ENCODE peak calls at places on chromosome 15, in five cellular contexts. One of them, this sample, is unnamed.

GRCh38 chr15:90054618-90055097 is 47.6 kb downstream of the IDH2 start:
- DNase-seq in endodermal cell: no peak
- DNase-seq in AG04449: no peak
- DNase-seq in A549: no peak
- DNase-seq in tibial artery: no peak
- DNase-seq in this sample: peak

GRCh38 chr15:71674354-71674753 is 136.0 kb upstream of the NR2E3 start:
- DNase-seq in endodermal cell: no peak
- DNase-seq in AG04449: no peak
- DNase-seq in A549: no peak
- DNase-seq in tibial artery: no peak
- DNase-seq in this sample: no peak

GRCh38 chr15:91196768-91197167 is 96.7 kb downstream of the SV2B start:
- DNase-seq in endodermal cell: no peak
- DNase-seq in AG04449: no peak
- DNase-seq in A549: no peak
- DNase-seq in tibial artery: no peak
- DNase-seq in this sample: peak

GRCh38 chr15:90113166-90113565 is 10.9 kb upstream of the IDH2 start:
- DNase-seq in endodermal cell: no peak
- DNase-seq in AG04449: no peak
- DNase-seq in A549: no peak
- DNase-seq in tibial artery: no peak
- DNase-seq in this sample: no peak

GRCh38 chr15:39172380-39173281 is 408.2 kb upstream of the THBS1 start:
- DNase-seq in endodermal cell: no peak
- DNase-seq in AG04449: no peak
- DNase-seq in A549: no peak
- DNase-seq in tibial artery: no peak
- DNase-seq in this sample: peak

GRCh38 chr15:51846463-51847230 is 17.2 kb downstream of the TMOD3 start:
- DNase-seq in endodermal cell: no peak
- DNase-seq in AG04449: no peak
- DNase-seq in A549: no peak
- DNase-seq in tibial artery: no peak
- DNase-seq in this sample: peak

GRCh38 chr15:46089438-46090044 is 454.7 kb downstream of the SQOR start:
- DNase-seq in endodermal cell: no peak
- DNase-seq in AG04449: no peak
- DNase-seq in A549: no peak
- DNase-seq in tibial artery: no peak
- DNase-seq in this sample: no peak

GRCh38 chr15:100667405-100668320 is 65.3 kb downstream of the ASB7 start:
- DNase-seq in endodermal cell: no peak
- DNase-seq in AG04449: no peak
- DNase-seq in A549: no peak
- DNase-seq in tibial artery: no peak
- DNase-seq in this sample: no peak

GRCh38 chr15:85897207-85897817 is 102.6 kb upstream of the KLHL25 start:
- DNase-seq in endodermal cell: no peak
- DNase-seq in AG04449: no peak
- DNase-seq in A549: no peak
- DNase-seq in tibial artery: no peak
- DNase-seq in this sample: no peak

GRCh38 chr15:33182278-33182905 is 12.1 kb downstream of the FMN1 start:
- DNase-seq in endodermal cell: peak
- DNase-seq in AG04449: no peak
- DNase-seq in A549: no peak
- DNase-seq in tibial artery: no peak
- DNase-seq in this sample: no peak

GRCh38 chr15:101522621-101523559 is 33.4 kb upstream of the PCSK6 start:
- DNase-seq in endodermal cell: peak
- DNase-seq in AG04449: no peak
- DNase-seq in A549: no peak
- DNase-seq in tibial artery: no peak
- DNase-seq in this sample: no peak

GRCh38 chr15:89414571-89414970 is 79.9 kb upstream of the POLG start:
- DNase-seq in endodermal cell: no peak
- DNase-seq in AG04449: no peak
- DNase-seq in A549: no peak
- DNase-seq in tibial artery: no peak
- DNase-seq in this sample: no peak

GRCh38 chr15:25770618-25771369 is 92.3 kb downstream of the ATP10A start:
- DNase-seq in endodermal cell: no peak
- DNase-seq in AG04449: no peak
- DNase-seq in A549: no peak
- DNase-seq in tibial artery: no peak
- DNase-seq in this sample: no peak

GRCh38 chr15:50066202-50066601 is 52.8 kb downstream of the ATP8B4 start:
- DNase-seq in endodermal cell: no peak
- DNase-seq in AG04449: no peak
- DNase-seq in A549: peak
- DNase-seq in tibial artery: no peak
- DNase-seq in this sample: no peak

GRCh38 chr15:63374686-63375520 is 6.7 kb downstream of the CA12 start:
- DNase-seq in endodermal cell: no peak
- DNase-seq in AG04449: peak
- DNase-seq in A549: no peak
- DNase-seq in tibial artery: peak
- DNase-seq in this sample: peak

GRCh38 chr15:47870956-47871625 is 153.8 kb downstream of the SEMA6D start:
- DNase-seq in endodermal cell: no peak
- DNase-seq in AG04449: peak
- DNase-seq in A549: no peak
- DNase-seq in tibial artery: no peak
- DNase-seq in this sample: no peak

GRCh38 chr15:33910741-33911140 is 57.6 kb upstream of the CHRM5 start:
- DNase-seq in endodermal cell: no peak
- DNase-seq in AG04449: no peak
- DNase-seq in A549: no peak
- DNase-seq in tibial artery: no peak
- DNase-seq in this sample: no peak

GRCh38 chr15:78950906-78951840 is 6.3 kb upstream of the CTSH start:
- DNase-seq in endodermal cell: no peak
- DNase-seq in AG04449: no peak
- DNase-seq in A549: peak
- DNase-seq in tibial artery: no peak
- DNase-seq in this sample: no peak
- TF ChIP-seq CTCF in endodermal cell: peak
- TF ChIP-seq CTCF in AG04449: peak
- TF ChIP-seq CTCF in A549: no peak
- TF ChIP-seq CTCF in tibial artery: peak
- TF ChIP-seq CTCF in this sample: no peak

GRCh38 chr15:57741089-57741488 is 34.6 kb downstream of the POLR2M start:
- DNase-seq in endodermal cell: no peak
- DNase-seq in AG04449: no peak
- DNase-seq in A549: no peak
- DNase-seq in tibial artery: no peak
- DNase-seq in this sample: no peak

GRCh38 chr15:57747206-57747605 is 40.7 kb downstream of the POLR2M start:
- DNase-seq in endodermal cell: no peak
- DNase-seq in AG04449: no peak
- DNase-seq in A549: no peak
- DNase-seq in tibial artery: peak
- DNase-seq in this sample: no peak

GRCh38 chr15:57740048-57740447 is 33.5 kb downstream of the POLR2M start:
- DNase-seq in endodermal cell: no peak
- DNase-seq in AG04449: no peak
- DNase-seq in A549: no peak
- DNase-seq in tibial artery: no peak
- DNase-seq in this sample: no peak

GRCh38 chr15:57746752-57747151 is 40.2 kb downstream of the POLR2M start:
- DNase-seq in endodermal cell: no peak
- DNase-seq in AG04449: no peak
- DNase-seq in A549: no peak
- DNase-seq in tibial artery: no peak
- DNase-seq in this sample: no peak

GRCh38 chr15:57743424-57743823 is 36.9 kb downstream of the POLR2M start:
- DNase-seq in endodermal cell: peak
- DNase-seq in AG04449: no peak
- DNase-seq in A549: no peak
- DNase-seq in tibial artery: no peak
- DNase-seq in this sample: peak
- TF ChIP-seq CTCF in endodermal cell: peak
- TF ChIP-seq CTCF in AG04449: peak
- TF ChIP-seq CTCF in A549: peak
- TF ChIP-seq CTCF in tibial artery: no peak
- TF ChIP-seq CTCF in this sample: no peak

GRCh38 chr15:79341361-79341760 is 30.4 kb downstream of the TMED3 start:
- DNase-seq in endodermal cell: no peak
- DNase-seq in AG04449: no peak
- DNase-seq in A549: no peak
- DNase-seq in tibial artery: no peak
- DNase-seq in this sample: no peak

GRCh38 chr15:79337591-79337990 is 26.7 kb downstream of the TMED3 start:
- DNase-seq in endodermal cell: no peak
- DNase-seq in AG04449: no peak
- DNase-seq in A549: no peak
- DNase-seq in tibial artery: no peak
- DNase-seq in this sample: no peak

GRCh38 chr15:79339588-79340314 is 28.8 kb downstream of the TMED3 start:
- DNase-seq in endodermal cell: peak
- DNase-seq in AG04449: peak
- DNase-seq in A549: peak
- DNase-seq in tibial artery: no peak
- DNase-seq in this sample: no peak

DNA sequence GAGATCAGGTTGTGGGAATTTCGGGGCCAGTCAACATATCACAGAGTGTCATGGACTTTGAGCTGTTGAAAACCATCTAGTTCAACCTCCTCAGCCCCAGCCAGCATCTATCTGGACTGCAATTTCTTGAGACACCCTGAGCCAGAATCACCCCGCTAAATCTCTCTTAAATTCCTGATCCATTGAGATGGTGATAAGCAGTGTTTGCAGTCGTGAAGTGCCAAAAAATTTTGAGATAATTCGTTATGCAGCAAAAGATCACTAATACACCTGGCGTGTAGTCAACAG is 29.3 kb downstream of the TMED3 start:
- DNase-seq in endodermal cell: no peak
- DNase-seq in AG04449: no peak
- DNase-seq in A549: no peak
- DNase-seq in tibial artery: no peak
- DNase-seq in this sample: no peak
- TF ChIP-seq CTCF in endodermal cell: no peak
- TF ChIP-seq CTCF in AG04449: no peak
- TF ChIP-seq CTCF in A549: no peak
- TF ChIP-seq CTCF in tibial artery: no peak
- TF ChIP-seq CTCF in this sample: no peak

GRCh38 chr15:92631721-92632120 is 23.9 kb downstream of the FAM174B start:
- DNase-seq in endodermal cell: peak
- DNase-seq in AG04449: no peak
- DNase-seq in A549: no peak
- DNase-seq in tibial artery: no peak
- DNase-seq in this sample: no peak
- TF ChIP-seq CTCF in endodermal cell: peak
- TF ChIP-seq CTCF in AG04449: no peak
- TF ChIP-seq CTCF in A549: no peak
- TF ChIP-seq CTCF in tibial artery: no peak
- TF ChIP-seq CTCF in this sample: no peak

GRCh38 chr15:98881526-98882517 is 125.8 kb downstream of the PGPEP1L start:
- DNase-seq in endodermal cell: no peak
- DNase-seq in AG04449: no peak
- DNase-seq in A549: no peak
- DNase-seq in tibial artery: no peak
- DNase-seq in this sample: no peak
- TF ChIP-seq CTCF in endodermal cell: peak
- TF ChIP-seq CTCF in AG04449: no peak
- TF ChIP-seq CTCF in A549: peak
- TF ChIP-seq CTCF in tibial artery: peak
- TF ChIP-seq CTCF in this sample: peak

DNA sequence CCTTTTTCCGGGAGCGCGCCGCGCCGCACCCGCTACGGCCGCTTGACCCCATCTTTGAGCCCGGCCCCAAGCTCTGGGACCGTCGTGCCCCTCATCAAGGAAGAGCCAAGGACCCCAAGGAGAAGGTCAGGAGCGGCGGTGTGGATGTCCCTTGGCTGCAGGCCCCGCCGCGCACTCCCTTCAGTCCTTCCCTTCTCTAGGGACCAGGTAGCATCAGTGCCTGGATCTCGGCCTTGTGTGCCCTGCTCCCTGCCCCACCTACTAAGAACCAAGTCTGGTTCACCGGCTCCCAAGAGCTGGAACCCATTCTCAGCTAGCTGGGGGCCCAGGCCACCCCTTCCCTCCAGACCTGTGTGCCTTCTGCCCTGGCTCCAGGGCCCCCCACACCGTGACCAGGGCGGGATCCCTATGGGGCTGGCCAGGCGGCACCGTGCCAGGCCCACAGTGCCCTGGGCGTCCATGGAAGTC is 69.3 kb upstream of the CGNL1 start:
- DNase-seq in endodermal cell: no peak
- DNase-seq in AG04449: no peak
- DNase-seq in A549: no peak
- DNase-seq in tibial artery: no peak
- DNase-seq in this sample: no peak
- TF ChIP-seq CTCF in endodermal cell: peak
- TF ChIP-seq CTCF in AG04449: no peak
- TF ChIP-seq CTCF in A549: no peak
- TF ChIP-seq CTCF in tibial artery: no peak
- TF ChIP-seq CTCF in this sample: no peak

GRCh38 chr15:42640103-42640502 is 64.7 kb downstream of the STARD9 start:
- DNase-seq in endodermal cell: no peak
- DNase-seq in AG04449: no peak
- DNase-seq in A549: no peak
- DNase-seq in tibial artery: no peak
- DNase-seq in this sample: no peak
- TF ChIP-seq CTCF in endodermal cell: no peak
- TF ChIP-seq CTCF in AG04449: no peak
- TF ChIP-seq CTCF in A549: no peak
- TF ChIP-seq CTCF in tibial artery: no peak
- TF ChIP-seq CTCF in this sample: no peak

GRCh38 chr15:82414536-82415191 is 15.0 kb upstream of the GOLGA6L9 start:
- DNase-seq in endodermal cell: no peak
- DNase-seq in AG04449: no peak
- DNase-seq in A549: peak
- DNase-seq in tibial artery: no peak
- DNase-seq in this sample: no peak
- TF ChIP-seq CTCF in endodermal cell: peak
- TF ChIP-seq CTCF in AG04449: no peak
- TF ChIP-seq CTCF in A549: no peak
- TF ChIP-seq CTCF in tibial artery: no peak
- TF ChIP-seq CTCF in this sample: peak

GRCh38 chr15:74807302-74807701 is 5.3 kb upstream of the LMAN1L start:
- DNase-seq in endodermal cell: no peak
- DNase-seq in AG04449: no peak
- DNase-seq in A549: no peak
- DNase-seq in tibial artery: no peak
- DNase-seq in this sample: no peak
- TF ChIP-seq CTCF in endodermal cell: no peak
- TF ChIP-seq CTCF in AG04449: no peak
- TF ChIP-seq CTCF in A549: no peak
- TF ChIP-seq CTCF in tibial artery: no peak
- TF ChIP-seq CTCF in this sample: no peak